ENCODE peak calls at places on chromosomes 3 and 15, in ten cellular contexts. H is colonic mucosa, X is RWPE1, L is GM06990, F is lower lobe of right lung, K is fibroblast of lung, O is BJ, B is HL-60, W is foreskin fibroblast, I is dorsolateral prefrontal cortex. M is an unnamed sample.

GRCh38 chr3:149414557-149415231 is 37.2 kb upstream of the TM4SF1 start:
- DNase-seq in B (no peak), F (no peak), L (no peak), K (peak; percentile 27), H (no peak), O (no peak), I (no peak), X (no peak), W (peak; percentile 62), M (no peak)

GRCh38 chr3:100269410-100270217 is 8.8 kb downstream of the TBC1D23 start:
- DNase-seq in W (peak; percentile 94), K (peak; percentile 100), O (peak; percentile 90), H (no peak), F (no peak), B (no peak), L (no peak), X (peak; percentile 93), I (no peak), M (no peak)

GRCh38 chr3:162540421-162540820 is 1043.8 kb downstream of the OTOL1 start:
- DNase-seq in H (no peak), O (no peak), I (no peak), K (no peak), W (peak; percentile 24), F (no peak), B (no peak), X (no peak), L (no peak), M (no peak)

GRCh38 chr3:10406414-10406813 is 85.5 kb upstream of the SEC13 start:
- DNase-seq in I (no peak), H (no peak), B (no peak), K (no peak), O (no peak), L (no peak), W (no peak), X (no peak), F (no peak), M (no peak)

GRCh38 chr3:128698211-128699011 is 27.6 kb upstream of the RAB7A start:
- DNase-seq in H (peak; percentile 35), F (peak; percentile 62), W (no peak), I (peak; percentile 47), X (peak; percentile 33), B (no peak), O (no peak), K (peak; percentile 34), L (no peak), M (peak; percentile 25)

GRCh38 chr3:189276481-189277190 is 104.9 kb downstream of the TPRG1 start:
- DNase-seq in X (peak; percentile 73), W (peak; percentile 51), I (no peak), K (peak; percentile 86), O (peak; percentile 39), B (peak; percentile 76), F (no peak), L (peak; percentile 52), H (no peak), M (no peak)

GRCh38 chr3:8625991-8626390 is 18.6 kb downstream of the SSUH2 start:
- DNase-seq in F (no peak), I (no peak), B (no peak), H (no peak), O (no peak), W (no peak), X (no peak), K (peak; percentile 67), L (no peak), M (no peak)

GRCh38 chr15:54354341-54354740 is 376.1 kb downstream of the UNC13C start:
- DNase-seq in I (no peak), H (no peak), X (no peak), W (no peak), O (no peak), K (no peak), B (no peak), L (no peak), F (no peak), M (no peak)

GRCh38 chr3:4224331-4224730 is 78.8 kb upstream of the SETMAR start:
- DNase-seq in B (no peak), L (no peak), F (no peak), O (no peak), X (no peak), I (no peak), W (no peak), H (no peak), K (no peak), M (no peak)

GRCh38 chr3:11162401-11163345 is 8.4 kb downstream of the HRH1 start:
- DNase-seq in L (no peak), K (no peak), B (no peak), F (no peak), X (no peak), W (no peak), H (no peak), O (no peak), I (no peak), M (no peak)

GRCh38 chr3:99114565-99115291 is 213.2 kb upstream of the DCBLD2 start:
- DNase-seq in I (no peak), O (no peak), B (no peak), L (no peak), X (peak; percentile 26), W (no peak), K (peak; percentile 49), H (no peak), F (no peak), M (no peak)

GRCh38 chr3:36895488-36896409 is 49.1 kb downstream of the TRANK1 start:
- DNase-seq in K (no peak), W (no peak), O (no peak), L (no peak), H (no peak), I (no peak), F (no peak), B (no peak), X (no peak), M (no peak)

GRCh38 chr3:184428561-184429175 is 48.8 kb downstream of the CHRD start:
- DNase-seq in F (no peak), I (peak; percentile 53), B (no peak), W (no peak), K (peak; percentile 93), O (no peak), L (no peak), X (no peak), H (no peak), M (no peak)

GRCh38 chr3:52402101-52402521 is 42.8 kb downstream of the SEMA3G start:
- DNase-seq in O (no peak), L (no peak), B (no peak), K (no peak), X (no peak), I (no peak), H (no peak), W (no peak), F (peak; percentile 36), M (no peak)

GRCh38 chr15:67241132-67241855 is 13.2 kb downstream of the AAGAB start:
- DNase-seq in O (no peak), B (no peak), I (no peak), F (no peak), L (peak; percentile 69), K (no peak), X (no peak), H (no peak), W (no peak), M (no peak)

GRCh38 chr3:124084398-124084881 is 92.5 kb upstream of the ROPN1 start:
- DNase-seq in I (no peak), L (no peak), X (no peak), H (no peak), W (no peak), F (no peak), O (peak; percentile 84), K (no peak), B (no peak), M (no peak)
- TF ChIP-seq CTCF in I (no peak), L (no peak), X (no peak), H (no peak), W (no peak), F (no peak), O (no peak), K (no peak), B (no peak), M (no peak)

GRCh38 chr15:74311734-74312444 is 55.6 kb downstream of the CYP11A1 start:
- DNase-seq in O (no peak), H (no peak), B (no peak), L (no peak), X (peak; percentile 29), W (no peak), F (no peak), K (no peak), I (no peak), M (no peak)
- TF ChIP-seq CTCF in O (peak; percentile 80), H (no peak), B (no peak), L (peak; percentile 75), X (peak; percentile 62), W (peak; percentile 64), F (peak; percentile 33), K (peak; percentile 33), I (no peak), M (peak; percentile 62)

GRCh38 chr15:88636039-88636438 is 2.8 kb upstream of the ISG20 start:
- DNase-seq in W (no peak), I (no peak), F (peak; percentile 61), L (no peak), X (peak; percentile 74), H (peak; percentile 56), K (no peak), B (no peak), O (no peak), M (no peak)

GRCh38 chr15:88636654-88637053 is 2.2 kb upstream of the ISG20 start:
- DNase-seq in F (no peak), X (no peak), B (no peak), H (no peak), I (no peak), O (no peak), K (no peak), W (no peak), L (no peak), M (no peak)

GRCh38 chr15:88637841-88638625 is 783 bp upstream of the ISG20 start:
- DNase-seq in L (no peak), K (no peak), H (no peak), B (no peak), W (no peak), I (peak; percentile 16), X (no peak), F (no peak), O (no peak), M (no peak)

GRCh38 chr15:88637436-88637835 is 1.4 kb upstream of the ISG20 start:
- DNase-seq in L (no peak), W (no peak), I (peak; percentile 17), O (no peak), H (no peak), X (no peak), K (no peak), F (no peak), B (no peak), M (no peak)

GRCh38 chr15:88638626-88639372 is at the start of gene ISG20:
- DNase-seq in K (peak; percentile 94), I (peak; percentile 72), B (peak; percentile 87), W (peak; percentile 99), L (peak; percentile 92), H (peak; percentile 94), F (peak; percentile 97), X (peak; percentile 100), O (peak; percentile 80), M (peak; percentile 55)
- TF ChIP-seq CTCF in K (peak; percentile 31), I (peak; percentile 17), B (no peak), W (peak; percentile 49), L (peak; percentile 54), H (peak; percentile 18), F (peak; percentile 53), X (peak; percentile 84), O (peak; percentile 61), M (peak; percentile 44)

DNA sequence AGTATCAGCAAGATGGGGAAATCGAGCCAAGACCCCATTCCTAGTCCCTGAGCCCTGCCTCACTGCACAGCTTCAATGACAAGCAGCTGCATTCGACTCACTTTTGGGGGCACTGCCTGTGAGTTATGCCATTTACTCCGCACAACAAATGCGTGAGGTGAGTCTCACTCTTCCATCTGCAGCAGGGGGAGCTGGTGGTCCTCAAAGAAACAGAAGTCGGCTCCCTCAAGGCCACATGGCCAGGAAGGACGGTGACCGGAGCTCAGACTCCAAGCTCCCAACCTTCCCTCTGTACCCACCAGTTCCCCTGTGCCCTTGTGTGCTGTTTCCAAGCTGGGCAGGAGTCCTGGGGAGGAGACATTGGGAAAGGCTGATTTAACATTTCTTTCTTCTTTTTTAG is 127.7 kb upstream of the IQSEC1 start:
- DNase-seq in I (no peak), X (no peak), H (no peak), F (no peak), B (no peak), W (no peak), L (no peak), K (no peak), O (no peak), M (no peak)
- TF ChIP-seq CTCF in I (no peak), X (no peak), H (no peak), F (no peak), B (no peak), W (no peak), L (no peak), K (no peak), O (no peak), M (peak; percentile 45)

M was measured in progenitor cell of endocrine pancreas.